ENCODE peak calls at places on chromosomes 11 and 22, in seven cellular contexts. Z is fibroblast of lung, O is transverse colon, K is right lobe of liver, A is GM23338, S is cardiac fibroblast, F is keratinocyte. B is an unnamed sample.
A peak's percentile ranks its signal among the peaks of the same experiment; 100 is the strongest.

GRCh38 chr11:35794850-35795249 is 132.3 kb downstream of the TRIM44 start:
- DNase-seq in Z (peak; percentile 83), O (no peak), K (no peak), A (no peak), S (peak; percentile 21), F (peak; percentile 49), B (peak; percentile 58)

GRCh38 chr11:76615950-76616349 is 54.6 kb downstream of the LRRC32 start:
- DNase-seq in Z (peak; percentile 62), O (peak; percentile 79), K (peak; percentile 65), A (no peak), S (peak; percentile 96), F (peak; percentile 9), B (no peak)

GRCh38 chr22:45994516-45995404 is 17.8 kb upstream of the WNT7B start:
- DNase-seq in Z (no peak), O (peak; percentile 83), K (peak; percentile 82), A (peak; percentile 82), S (peak; percentile 70), F (no peak), B (no peak)

GRCh38 chr11:93784935-93785360 is 866 bp downstream of the MED17 start:
- DNase-seq in Z (peak; percentile 18), O (no peak), K (no peak), A (peak; percentile 48), S (no peak), F (no peak), B (no peak)

GRCh38 chr11:121439337-121439736 is 12.8 kb upstream of the SORL1 start:
- DNase-seq in Z (no peak), O (no peak), K (no peak), A (no peak), S (no peak), F (no peak), B (no peak)

GRCh38 chr11:68936676-68937620 is 33.3 kb downstream of the IGHMBP2 start:
- DNase-seq in Z (no peak), O (no peak), K (no peak), A (no peak), S (no peak), F (no peak), B (no peak)

GRCh38 chr11:95829580-95830259 is 39.4 kb downstream of the CEP57 start:
- DNase-seq in Z (peak; percentile 75), O (no peak), K (no peak), A (no peak), S (no peak), F (no peak), B (no peak)

GRCh38 chr11:45169310-45170072 is 23.1 kb downstream of the PRDM11 start:
- DNase-seq in Z (peak; percentile 37), O (no peak), K (no peak), A (no peak), S (no peak), F (no peak), B (no peak)

GRCh38 chr11:102757823-102758549 is 22.4 kb downstream of the MMP10 start:
- DNase-seq in Z (peak; percentile 69), O (no peak), K (no peak), A (no peak), S (peak; percentile 45), F (no peak), B (peak; percentile 52)

DNA sequence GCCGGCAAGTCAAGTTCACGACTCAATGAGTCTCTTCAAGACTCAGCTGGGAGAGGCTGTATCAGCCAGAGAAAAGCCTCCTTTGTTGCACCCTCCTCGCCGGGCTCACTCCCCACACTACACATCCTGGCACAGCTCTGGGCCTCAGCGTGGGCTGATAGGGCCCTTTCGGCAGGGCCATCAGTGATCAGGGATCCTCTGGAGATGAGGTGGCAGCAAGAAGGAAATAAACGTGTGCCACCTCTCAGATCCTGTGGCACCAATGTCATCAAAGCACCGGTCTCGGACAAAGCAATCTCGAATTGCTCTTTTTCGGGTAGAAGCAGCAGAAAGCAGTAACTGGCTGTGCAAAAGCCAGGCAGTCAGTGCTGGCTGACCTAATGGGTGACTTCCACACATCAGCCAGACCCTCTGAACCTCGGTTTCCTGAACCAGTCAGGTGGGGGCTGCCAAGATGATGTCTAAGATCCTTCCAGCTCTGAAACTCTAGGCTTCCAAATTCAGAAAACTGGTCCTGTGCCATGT is 2.1 kb downstream of the EHD1 start:
- DNase-seq in Z (no peak), O (no peak), K (no peak), A (no peak), S (no peak), F (no peak), B (no peak)
- H3K4me3 ChIP-seq in Z (peak overlapping the region; percentile 99), O (peak overlapping the region; percentile 66), K (peak overlapping the region; percentile 77), A (no peak overlapping the region), S (peak overlapping the region; percentile 99), F (peak overlapping the region; percentile 78), B (peak overlapping the region; percentile 96)

DNA sequence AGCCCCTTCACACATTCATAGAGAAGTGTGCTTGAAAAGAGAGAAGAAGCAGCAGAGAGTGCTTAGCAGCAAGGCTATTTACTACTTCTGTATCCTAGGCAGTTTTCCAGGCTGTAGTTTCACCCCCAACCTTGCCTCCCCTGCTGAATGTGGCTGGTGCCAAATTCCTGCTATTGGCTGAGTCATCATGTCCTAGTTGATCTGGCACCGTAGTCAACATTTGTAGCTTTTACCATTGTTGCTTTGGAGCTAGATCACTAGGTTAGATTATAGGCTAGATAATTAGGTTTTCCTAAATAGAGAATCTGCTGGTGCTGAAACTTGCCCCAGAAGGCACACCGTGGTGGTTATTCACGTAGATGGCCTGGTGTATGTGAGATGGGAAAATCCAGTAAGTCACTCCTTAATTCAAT is 32.7 kb downstream of the ARHGAP42 start:
- DNase-seq in Z (peak; percentile 91), O (peak; percentile 39), K (peak; percentile 57), A (peak; percentile 63), S (peak; percentile 95), F (no peak), B (peak; percentile 81)
- H3K4me3 ChIP-seq in Z (no peak overlapping the region), O (no peak overlapping the region), K (no peak overlapping the region), A (no peak overlapping the region), S (no peak overlapping the region), F (no peak overlapping the region), B (no peak overlapping the region)

DNA sequence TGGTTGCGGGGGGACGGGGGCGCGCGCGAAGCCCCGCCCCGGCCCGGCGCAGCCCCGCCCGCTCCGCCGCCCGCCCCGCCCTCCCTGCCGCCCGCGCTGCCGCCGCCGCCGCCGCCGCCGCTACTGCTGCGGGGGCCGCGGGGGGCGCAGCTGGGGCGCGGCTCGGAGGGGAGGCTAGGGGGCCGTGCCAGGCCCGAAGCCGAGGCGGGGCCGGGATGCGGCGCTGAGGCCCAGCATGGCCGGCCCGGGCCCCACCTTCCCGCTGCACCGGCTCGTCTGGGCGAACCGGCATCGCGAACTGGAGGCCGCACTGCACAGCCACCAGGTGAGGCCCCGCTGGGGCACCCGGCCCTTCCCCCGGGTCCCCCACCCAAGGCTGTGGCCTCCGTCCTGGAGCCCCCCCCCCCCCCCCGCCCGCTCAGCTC is at the start of gene ANKRD13D:
- DNase-seq in Z (no peak), O (no peak), K (no peak), A (no peak), S (no peak), F (no peak), B (no peak)
- H3K4me3 ChIP-seq in Z (peak within 1 kb of the TSS; percentile 83), O (peak within 1 kb of the TSS; percentile 72), K (peak within 1 kb of the TSS; percentile 87), A (peak within 1 kb of the TSS; percentile 91), S (peak within 1 kb of the TSS; percentile 75), F (peak within 1 kb of the TSS; percentile 85), B (peak within 1 kb of the TSS; percentile 76)

DNA sequence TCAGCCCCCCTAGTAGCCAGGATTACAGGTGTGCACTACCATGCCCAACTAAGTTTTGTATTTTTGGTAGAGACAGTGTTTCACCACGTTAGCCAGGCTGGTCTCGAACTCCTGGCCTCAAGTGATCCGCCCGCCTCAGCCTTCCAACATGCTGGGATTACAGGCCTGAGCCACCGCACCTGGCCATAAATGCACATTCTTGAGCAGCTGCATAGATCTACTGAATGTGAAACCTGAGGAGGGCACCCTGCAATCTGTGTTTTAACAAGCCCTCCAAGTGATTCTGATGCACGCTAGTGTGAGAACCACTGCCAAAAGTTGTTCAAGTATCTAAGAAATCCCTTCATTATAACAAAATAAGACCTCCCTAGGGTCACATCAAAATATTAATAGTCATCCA is 89.3 kb downstream of the RDX start:
- DNase-seq in Z (no peak), O (no peak), K (no peak), A (peak; percentile 36), S (no peak), F (no peak), B (no peak)
- H3K4me3 ChIP-seq in Z (no peak overlapping the region), O (no peak overlapping the region), K (no peak overlapping the region), A (no peak overlapping the region), S (no peak overlapping the region), F (no peak overlapping the region), B (no peak overlapping the region)

GRCh38 chr22:26409705-26410376 is 19.2 kb upstream of the ASPHD2 start:
- DNase-seq in Z (no peak), O (no peak), K (no peak), A (no peak), S (no peak), F (no peak), B (no peak)
- H3K4me3 ChIP-seq in Z (no peak overlapping the region), O (no peak overlapping the region), K (no peak overlapping the region), A (no peak overlapping the region), S (no peak overlapping the region), F (no peak overlapping the region), B (no peak overlapping the region)

GRCh38 chr11:47353978-47354774 is 1.7 kb upstream of the MYBPC3 start:
- DNase-seq in Z (no peak), O (no peak), K (no peak), A (no peak), S (no peak), F (no peak), B (no peak)
- H3K4me3 ChIP-seq in Z (no peak overlapping the region), O (no peak overlapping the region), K (no peak overlapping the region), A (peak overlapping the region; percentile 71), S (no peak overlapping the region), F (no peak overlapping the region), B (no peak overlapping the region)

DNA sequence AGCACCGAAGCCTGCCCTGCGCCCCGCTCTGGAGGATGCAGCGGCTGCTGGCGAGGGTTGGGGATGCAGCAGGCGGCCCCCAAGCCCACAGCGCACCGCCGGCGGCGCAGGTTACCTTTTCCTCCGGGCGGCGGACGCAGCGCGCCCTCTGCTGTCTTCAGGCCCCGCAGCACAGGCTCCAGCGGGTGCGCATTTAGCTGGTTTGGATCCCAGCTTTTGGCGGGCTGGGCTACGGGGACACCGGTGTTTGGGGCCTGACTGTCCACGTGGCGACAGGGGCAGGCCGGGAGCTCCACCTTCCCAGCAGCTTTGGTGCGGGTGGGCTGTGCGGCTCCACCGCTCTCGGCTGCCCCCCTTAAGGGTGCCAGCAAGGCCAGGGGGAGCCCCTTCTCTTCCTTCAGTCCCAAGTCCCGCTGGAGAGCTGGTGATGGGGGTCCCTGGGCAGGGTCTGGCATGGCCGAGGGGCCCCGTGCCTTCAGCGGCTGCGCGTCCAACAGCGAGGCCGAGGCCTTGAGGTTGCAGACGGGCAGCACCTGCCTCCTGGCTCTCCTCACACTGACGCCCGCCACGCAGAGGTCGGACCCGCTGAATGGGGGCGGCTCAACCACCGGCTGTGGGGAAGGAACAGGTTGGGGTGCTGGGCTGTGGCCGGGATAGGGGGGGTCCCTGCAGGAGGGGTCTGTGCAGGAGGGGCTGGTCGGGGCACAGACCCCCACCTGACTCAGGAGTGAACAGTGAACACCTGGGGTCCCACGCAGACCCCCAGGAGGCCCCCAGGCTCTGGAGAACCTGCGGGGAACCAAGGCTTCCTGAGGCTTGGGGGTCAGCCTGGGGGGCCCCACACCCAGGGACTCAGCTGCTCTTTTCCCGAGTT is 18.0 kb upstream of the IL17REL start:
- DNase-seq in Z (peak; percentile 56), O (peak; percentile 77), K (peak; percentile 79), A (peak; percentile 96), S (peak; percentile 72), F (no peak), B (no peak)
- H3K4me3 ChIP-seq in Z (no peak overlapping the region), O (no peak overlapping the region), K (no peak overlapping the region), A (peak overlapping the region; percentile 51), S (no peak overlapping the region), F (no peak overlapping the region), B (no peak overlapping the region)